ENCODE peak calls at places on chromosomes 11 and 22, in six cellular contexts. O, F, A, B, X and I are unnamed samples.

GRCh38 chr11:72581067-72581466 is 93.2 kb downstream of the PDE2A start:
- DNase-seq in O (no peak), F (no peak), A (no peak), B (no peak), X (no peak), I (no peak)

GRCh38 chr11:47259178-47259977 is 1.6 kb downstream of the NR1H3 start:
- DNase-seq in O (peak; percentile 45), F (no peak), A (peak; percentile 42), B (peak; percentile 58), X (peak; percentile 35), I (no peak)

GRCh38 chr11:2772544-2773031 is 72.8 kb upstream of the KCNQ1OT1 start:
- DNase-seq in O (no peak), F (no peak), A (no peak), B (no peak), X (peak; percentile 65), I (no peak)

GRCh38 chr11:8258771-8259170 is 4.9 kb downstream of the LMO1 start:
- DNase-seq in O (no peak), F (no peak), A (no peak), B (no peak), X (peak; percentile 24), I (no peak)

GRCh38 chr22:30195245-30196140 is 51.1 kb downstream of the LIF start:
- DNase-seq in O (peak; percentile 30), F (no peak), A (no peak), B (no peak), X (no peak), I (no peak)

GRCh38 chr22:45208993-45209838 is 31.5 kb downstream of the KIAA0930 start:
- DNase-seq in O (no peak), F (no peak), A (peak; percentile 59), B (peak; percentile 26), X (peak; percentile 84), I (no peak)

GRCh38 chr22:40597541-40598453 is 38.7 kb downstream of the MRTFA start:
- DNase-seq in O (no peak), F (no peak), A (no peak), B (no peak), X (peak; percentile 19), I (no peak)

GRCh38 chr22:44496305-44496704 is 1.7 kb downstream of the RTL6 start:
- DNase-seq in O (no peak), F (no peak), A (no peak), B (no peak), X (no peak), I (no peak)

GRCh38 chr11:121741316-121741715 is 288.5 kb upstream of the SORL1-AS1 start:
- DNase-seq in O (no peak), F (no peak), A (no peak), B (no peak), X (peak; percentile 27), I (no peak)

GRCh38 chr11:123431619-123432018 is 1.6 kb downstream of the GRAMD1B start:
- DNase-seq in O (no peak), F (no peak), A (no peak), B (no peak), X (peak; percentile 10), I (no peak)

GRCh38 chr11:88831303-88831890 is 234.4 kb downstream of the GRM5 start:
- DNase-seq in O (no peak), F (no peak), A (no peak), B (no peak), X (no peak), I (no peak)

GRCh38 chr22:45868586-45869443 is 108.1 kb downstream of the WNT7B start:
- DNase-seq in O (no peak), F (no peak), A (no peak), B (no peak), X (no peak), I (no peak)

GRCh38 chr11:90148900-90149299 is 14.4 kb downstream of the NAALAD2 start:
- DNase-seq in O (no peak), F (no peak), A (no peak), B (no peak), X (no peak), I (no peak)

GRCh38 chr11:13183094-13183825 is 94.3 kb upstream of the BMAL1 start:
- DNase-seq in O (no peak), F (peak; percentile 36), A (no peak), B (peak; percentile 53), X (peak; percentile 47), I (no peak)

GRCh38 chr22:43289551-43289963 is 53.6 kb downstream of the SCUBE1 start:
- DNase-seq in O (no peak), F (no peak), A (no peak), B (no peak), X (no peak), I (no peak)

GRCh38 chr22:21015051-21016006 is at the start of gene P2RX6:
- DNase-seq in O (no peak), F (no peak), A (no peak), B (no peak), X (peak; percentile 37), I (no peak)

GRCh38 chr22:28955817-28956216 is 72.4 kb downstream of the ZNRF3 start:
- DNase-seq in O (no peak), F (no peak), A (no peak), B (no peak), X (no peak), I (no peak)

GRCh38 chr22:19845369-19845722 is 9.3 kb downstream of the GNB1L start:
- DNase-seq in O (no peak), F (no peak), A (no peak), B (no peak), X (no peak), I (no peak)

GRCh38 chr22:20316844-20317401 is 2.9 kb downstream of the DGCR6L start:
- DNase-seq in O (no peak), F (no peak), A (no peak), B (no peak), X (no peak), I (no peak)

GRCh38 chr11:117328414-117329010 is 858 bp downstream of the CEP164 start:
- DNase-seq in O (peak; percentile 45), F (no peak), A (peak; percentile 8), B (no peak), X (peak; percentile 58), I (no peak)

GRCh38 chr11:47514825-47515647 is 37.9 kb downstream of the CELF1 start:
- DNase-seq in O (no peak), F (no peak), A (no peak), B (peak; percentile 26), X (peak; percentile 81), I (no peak)

GRCh38 chr22:41507330-41508063 is 36.8 kb downstream of the POLR3H start:
- DNase-seq in O (no peak), F (no peak), A (no peak), B (no peak), X (no peak), I (no peak)

GRCh38 chr11:44627911-44628729 is 62.7 kb downstream of the CD82 start:
- DNase-seq in O (peak; percentile 83), F (no peak), A (no peak), B (no peak), X (peak; percentile 39), I (no peak)

GRCh38 chr11:119483341-119483880 is 60.4 kb upstream of the THY1 start:
- DNase-seq in O (no peak), F (no peak), A (no peak), B (no peak), X (no peak), I (no peak)
- TF ChIP-seq CTCF in O (no peak), F (no peak), A (no peak), B (no peak), X (no peak), I (no peak)

DNA sequence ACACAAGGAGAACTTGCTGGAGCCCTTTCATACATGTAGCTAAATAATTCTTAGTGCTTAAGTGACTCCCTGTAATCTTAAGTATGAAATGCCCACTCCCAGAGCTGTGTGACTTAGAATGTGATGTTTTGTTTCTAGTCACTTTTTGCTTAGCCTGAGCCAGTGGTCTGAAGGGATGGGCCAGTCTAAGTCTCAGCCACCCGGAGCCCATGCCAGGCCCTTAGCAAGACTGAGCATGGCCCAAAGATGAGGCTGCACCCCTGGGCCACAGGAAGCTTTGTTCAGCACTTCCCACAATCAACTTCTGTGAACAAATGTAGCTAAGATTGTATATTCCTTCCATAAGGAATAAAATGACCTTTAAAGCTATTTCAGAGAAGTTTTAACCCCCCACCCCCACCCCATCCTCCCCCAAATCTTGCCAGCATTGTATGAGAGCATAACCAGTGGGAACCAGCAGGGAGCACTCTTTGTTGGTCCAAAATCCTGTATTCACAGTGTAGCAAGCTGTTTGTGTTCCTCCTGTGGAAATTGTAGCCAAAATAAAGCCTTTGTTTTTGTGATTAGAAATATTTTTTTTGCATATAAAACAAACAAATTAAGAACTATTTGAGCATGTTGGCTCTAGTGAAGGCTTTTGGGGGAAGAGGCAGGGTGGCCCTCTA is 73.8 kb upstream of the GAL start:
- DNase-seq in O (no peak), F (no peak), A (no peak), B (peak; percentile 14), X (no peak), I (no peak)
- TF ChIP-seq CTCF in O (no peak), F (peak; percentile 36), A (no peak), B (no peak), X (peak; percentile 40), I (peak; percentile 7)

GRCh38 chr11:70455354-70455753 is 57.0 kb downstream of the CTTN start:
- DNase-seq in O (no peak), F (no peak), A (no peak), B (no peak), X (no peak), I (no peak)

GRCh38 chr11:70460111-70460510 is 61.8 kb downstream of the CTTN start:
- DNase-seq in O (no peak), F (no peak), A (no peak), B (no peak), X (no peak), I (no peak)

GRCh38 chr11:70448983-70449567 is 50.7 kb downstream of the CTTN start:
- DNase-seq in O (no peak), F (no peak), A (no peak), B (peak; percentile 33), X (no peak), I (no peak)

GRCh38 chr11:70456921-70457532 is 58.7 kb downstream of the CTTN start:
- DNase-seq in O (no peak), F (no peak), A (no peak), B (peak; percentile 37), X (peak; percentile 53), I (no peak)

DNA sequence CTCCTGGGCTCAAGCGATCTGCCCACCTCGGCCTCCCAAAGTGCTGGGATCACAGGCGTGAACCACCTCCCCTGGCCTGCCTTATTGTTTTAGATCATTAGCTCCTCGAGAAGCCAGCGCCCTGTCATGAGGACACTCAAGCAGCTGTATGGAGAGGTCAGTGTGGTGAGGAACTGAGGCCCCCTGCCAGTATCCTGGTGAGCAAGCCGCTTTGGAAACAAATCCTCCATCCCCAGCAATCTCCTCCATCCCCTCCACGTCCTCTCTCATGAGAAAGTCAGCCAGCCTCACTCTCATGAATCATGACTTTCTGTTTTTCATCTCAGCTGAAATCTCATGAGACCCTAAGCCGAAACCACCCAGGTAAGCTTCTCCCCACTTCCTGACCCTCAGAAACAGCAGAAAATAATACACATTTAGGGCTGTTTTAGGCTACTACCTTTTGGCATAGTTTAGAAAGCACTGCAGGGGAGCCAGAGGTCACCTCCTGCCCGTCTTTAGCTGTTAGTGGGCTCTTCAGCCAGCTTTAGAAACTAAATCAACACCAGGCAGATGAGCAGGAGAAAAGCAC is 56.0 kb downstream of the CTTN start:
- DNase-seq in O (no peak), F (no peak), A (no peak), B (no peak), X (peak; percentile 56), I (no peak)
- TF ChIP-seq CTCF in O (no peak), F (no peak), A (no peak), B (no peak), X (no peak), I (no peak)

GRCh38 chr11:99068832-99069231 is 48.1 kb downstream of the CNTN5 start:
- DNase-seq in O (no peak), F (no peak), A (no peak), B (no peak), X (no peak), I (no peak)

GRCh38 chr11:99066609-99067008 is 45.9 kb downstream of the CNTN5 start:
- DNase-seq in O (no peak), F (no peak), A (no peak), B (no peak), X (no peak), I (no peak)

GRCh38 chr11:99069831-99070444 is 49.2 kb downstream of the CNTN5 start:
- DNase-seq in O (no peak), F (no peak), A (peak; percentile 20), B (no peak), X (peak; percentile 37), I (no peak)
- TF ChIP-seq CTCF in O (no peak), F (no peak), A (no peak), B (no peak), X (peak; percentile 5), I (no peak)